ENCODE peak calls at places on chromosomes 6 and 20, in five cellular contexts. M, V, C, U and N are unnamed samples.

GRCh38 chr6:99353126-99353525 is 3.7 kb upstream of the FAXC start:
- DNase-seq in M (no peak), V (no peak), C (no peak), U (no peak), N (no peak)

GRCh38 chr6:20916081-20916480 is 381.8 kb downstream of the CDKAL1 start:
- DNase-seq in M (no peak), V (no peak), C (no peak), U (no peak), N (peak; percentile 70)

GRCh38 chr6:102732908-102733307 is 1339.4 kb downstream of the GRIK2 start:
- DNase-seq in M (no peak), V (no peak), C (no peak), U (no peak), N (peak; percentile 3)

GRCh38 chr6:126919947-126920346 is 198.5 kb upstream of the RSPO3 start:
- DNase-seq in M (no peak), V (no peak), C (no peak), U (no peak), N (peak; percentile 96)

GRCh38 chr20:21184810-21185209 is 58.9 kb downstream of the KIZ start:
- DNase-seq in M (no peak), V (no peak), C (no peak), U (no peak), N (peak; percentile 31)

GRCh38 chr6:118660218-118660569 is 8.8 kb upstream of the CEP85L start:
- DNase-seq in M (no peak), V (no peak), C (no peak), U (no peak), N (no peak)

GRCh38 chr6:40347571-40348011 is 239.6 kb downstream of the LRFN2 start:
- DNase-seq in M (no peak), V (no peak), C (no peak), U (no peak), N (no peak)

GRCh38 chr20:50425076-50425475 is 85.1 kb upstream of the PTPN1 start:
- DNase-seq in M (no peak), V (no peak), C (no peak), U (no peak), N (no peak)

GRCh38 chr6:132763269-132763668 is 5.6 kb upstream of the VNN2 start:
- DNase-seq in M (peak; percentile 29), V (no peak), C (no peak), U (no peak), N (no peak)

GRCh38 chr20:57005146-57005933 is 261.1 kb downstream of the BMP7 start:
- DNase-seq in M (no peak), V (no peak), C (no peak), U (no peak), N (no peak)

GRCh38 chr6:94341173-94341572 is 921.8 kb upstream of the EPHA7 start:
- DNase-seq in M (no peak), V (no peak), C (no peak), U (no peak), N (no peak)

GRCh38 chr6:35485402-35485877 is 11.4 kb downstream of the TEAD3 start:
- DNase-seq in M (peak; percentile 77), V (no peak), C (peak; percentile 87), U (no peak), N (no peak)

GRCh38 chr6:89034586-89035251 is 45.8 kb upstream of the PNRC1 start:
- DNase-seq in M (no peak), V (peak; percentile 51), C (no peak), U (no peak), N (peak; percentile 88)

GRCh38 chr20:61014486-61014885 is 237.6 kb upstream of the CDH4 start:
- DNase-seq in M (no peak), V (no peak), C (no peak), U (no peak), N (no peak)

GRCh38 chr6:113596907-113597583 is 260.1 kb upstream of the MARCKS start:
- DNase-seq in M (no peak), V (no peak), C (no peak), U (no peak), N (peak; percentile 80)

GRCh38 chr20:9040874-9041524 is 27.9 kb upstream of the PLCB4 start:
- DNase-seq in M (no peak), V (no peak), C (no peak), U (no peak), N (no peak)

GRCh38 chr20:288956-289692 is 1.4 kb downstream of the C20orf96 start:
- DNase-seq in M (peak; percentile 47), V (no peak), C (no peak), U (no peak), N (no peak)

GRCh38 chr6:31353508-31353907 is 3.5 kb downstream of the HLA-B start:
- DNase-seq in M (no peak), V (no peak), C (no peak), U (no peak), N (no peak)

DNA sequence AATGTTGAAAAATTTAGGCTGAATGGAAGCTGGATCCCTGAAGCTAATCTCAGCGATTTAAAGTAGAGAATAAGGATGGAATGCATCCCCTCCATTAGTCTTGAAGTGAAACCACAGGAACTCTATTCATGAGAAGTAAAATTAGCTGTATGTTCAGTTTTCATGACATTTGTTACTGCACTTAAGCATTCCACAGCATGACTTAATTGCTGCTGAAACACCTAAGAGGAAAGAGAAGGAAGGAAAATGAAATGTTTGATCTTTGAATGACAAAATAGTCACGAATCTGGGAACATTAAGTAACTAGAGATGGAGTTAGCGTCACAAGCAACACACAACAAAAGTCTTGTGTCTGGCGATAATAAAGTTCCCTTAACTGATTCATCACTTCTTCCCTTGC is 80.6 kb upstream of the RIPOR2 start:
- DNase-seq in M (no peak), V (no peak), C (no peak), U (no peak), N (no peak)
- H3K4me3 ChIP-seq in M (no peak overlapping the region), V (no peak overlapping the region), C (no peak overlapping the region), U (no peak overlapping the region), N (no peak overlapping the region)

GRCh38 chr6:56246544-56246940 is 838 bp downstream of the COL21A1 start:
- DNase-seq in M (no peak), V (no peak), C (no peak), U (no peak), N (no peak)
- H3K4me3 ChIP-seq in M (peak overlapping the region; percentile 28), V (peak overlapping the region; percentile 58), C (peak overlapping the region; percentile 54), U (peak overlapping the region; percentile 49), N (peak overlapping the region; percentile 65)

GRCh38 chr20:22763257-22763906 is 179.0 kb upstream of the FOXA2 start:
- DNase-seq in M (no peak), V (no peak), C (no peak), U (no peak), N (no peak)
- H3K4me3 ChIP-seq in M (no peak overlapping the region), V (no peak overlapping the region), C (no peak overlapping the region), U (no peak overlapping the region), N (no peak overlapping the region)

GRCh38 chr6:162856885-162857284 is 129.1 kb downstream of the PACRG start:
- DNase-seq in M (peak; percentile 11), V (no peak), C (no peak), U (no peak), N (peak; percentile 79)
- H3K4me3 ChIP-seq in M (no peak overlapping the region), V (peak overlapping the region; percentile 23), C (no peak overlapping the region), U (peak overlapping the region; percentile 29), N (peak overlapping the region; percentile 12)

DNA sequence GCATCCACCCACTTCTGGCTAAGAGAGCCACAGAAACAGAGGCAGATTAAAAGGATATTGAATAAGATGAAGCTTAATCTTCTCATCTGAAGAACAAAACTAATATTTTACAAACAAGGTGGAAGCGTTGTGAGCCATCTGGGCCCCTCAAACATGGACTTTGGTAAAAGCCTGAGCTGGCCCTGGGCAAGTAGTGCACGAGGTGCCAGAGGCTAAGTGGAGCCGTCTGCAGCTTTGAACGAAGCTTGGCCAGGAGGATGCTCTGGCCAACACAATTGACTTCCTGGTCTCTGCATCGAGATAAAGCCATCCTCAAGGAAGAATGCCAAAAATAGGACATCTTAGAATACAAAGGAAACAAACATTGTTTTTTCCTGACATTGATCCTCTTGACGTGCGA is 53.2 kb upstream of the PLEKHG1 start:
- DNase-seq in M (no peak), V (no peak), C (no peak), U (no peak), N (no peak)
- H3K4me3 ChIP-seq in M (no peak overlapping the region), V (no peak overlapping the region), C (no peak overlapping the region), U (no peak overlapping the region), N (no peak overlapping the region)